ENCODE peak calls at places on chromosomes 7 and 10, in four cellular contexts. One of them, this sample, is unnamed.

GRCh38 chr7:40199076-40199802 is 64.4 kb downstream of the SUGCT start:
- DNase-seq in GM12878: no peak
- DNase-seq in HepG2: no peak
- DNase-seq in K562: no peak
- DNase-seq in this sample: peak; percentile 47

GRCh38 chr7:139271718-139272619 is 40.9 kb downstream of the UBN2 start:
- DNase-seq in GM12878: no peak
- DNase-seq in HepG2: no peak
- DNase-seq in K562: no peak
- DNase-seq in this sample: no peak

GRCh38 chr7:66883716-66884115 is 37.3 kb upstream of the TMEM248 start:
- DNase-seq in GM12878: no peak
- DNase-seq in HepG2: no peak
- DNase-seq in K562: no peak
- DNase-seq in this sample: no peak

GRCh38 chr7:54426406-54426805 is 115.8 kb upstream of the VSTM2A start:
- DNase-seq in GM12878: no peak
- DNase-seq in HepG2: no peak
- DNase-seq in K562: no peak
- DNase-seq in this sample: no peak

GRCh38 chr7:152462995-152463713 is 27.4 kb upstream of the KMT2C start:
- DNase-seq in GM12878: no peak
- DNase-seq in HepG2: no peak
- DNase-seq in K562: peak; percentile 58
- DNase-seq in this sample: no peak

GRCh38 chr7:57370066-57370738 is 79.8 kb upstream of the ZNF716 start:
- DNase-seq in GM12878: no peak
- DNase-seq in HepG2: no peak
- DNase-seq in K562: no peak
- DNase-seq in this sample: no peak

GRCh38 chr7:7922684-7923385 is 45.8 kb upstream of the GLCCI1 start:
- DNase-seq in GM12878: no peak
- DNase-seq in HepG2: peak; percentile 41
- DNase-seq in K562: no peak
- DNase-seq in this sample: no peak

GRCh38 chr7:100465299-100465698 is 1.2 kb upstream of the SPACDR start:
- DNase-seq in GM12878: no peak
- DNase-seq in HepG2: no peak
- DNase-seq in K562: no peak
- DNase-seq in this sample: no peak

GRCh38 chr7:84394219-84394618 is 199.6 kb upstream of the SEMA3A start:
- DNase-seq in GM12878: no peak
- DNase-seq in HepG2: no peak
- DNase-seq in K562: no peak
- DNase-seq in this sample: no peak

GRCh38 chr7:69336976-69337375 is 261.3 kb upstream of the AUTS2 start:
- DNase-seq in GM12878: no peak
- DNase-seq in HepG2: no peak
- DNase-seq in K562: no peak
- DNase-seq in this sample: peak; percentile 70

GRCh38 chr10:4771554-4772201 is 54.3 kb upstream of the AKR1E2 start:
- DNase-seq in GM12878: no peak
- DNase-seq in HepG2: peak; percentile 13
- DNase-seq in K562: no peak
- DNase-seq in this sample: no peak

GRCh38 chr10:101130984-101131961 is at the start of gene TLX1:
- DNase-seq in GM12878: no peak
- DNase-seq in HepG2: no peak
- DNase-seq in K562: peak; percentile 44
- DNase-seq in this sample: peak; percentile 80

GRCh38 chr7:148332191-148332590 is 258.4 kb upstream of the C7orf33 start:
- DNase-seq in GM12878: no peak
- DNase-seq in HepG2: no peak
- DNase-seq in K562: no peak
- DNase-seq in this sample: no peak

GRCh38 chr7:74365320-74366022 is 76.3 kb downstream of the CLIP2 start:
- DNase-seq in GM12878: no peak
- DNase-seq in HepG2: peak; percentile 90
- DNase-seq in K562: peak; percentile 100
- DNase-seq in this sample: peak; percentile 100

GRCh38 chr10:47253030-47253637 is 46.9 kb upstream of the GDF10 start:
- DNase-seq in GM12878: no peak
- DNase-seq in HepG2: no peak
- DNase-seq in K562: no peak
- DNase-seq in this sample: no peak

GRCh38 chr7:2072042-2072441 is 160.7 kb downstream of the MAD1L1 start:
- DNase-seq in GM12878: peak; percentile 31
- DNase-seq in HepG2: no peak
- DNase-seq in K562: no peak
- DNase-seq in this sample: no peak

GRCh38 chr7:78020131-78020873 is 221.7 kb downstream of the PHTF2 start:
- DNase-seq in GM12878: peak; percentile 17
- DNase-seq in HepG2: peak; percentile 51
- DNase-seq in K562: peak; percentile 77
- DNase-seq in this sample: peak; percentile 83

GRCh38 chr10:88108115-88108610 is 244.7 kb downstream of the PTEN start:
- DNase-seq in GM12878: peak; percentile 94
- DNase-seq in HepG2: no peak
- DNase-seq in K562: no peak
- DNase-seq in this sample: no peak

GRCh38 chr7:36526720-36527548 is 137.3 kb downstream of the ANLN start:
- DNase-seq in GM12878: peak; percentile 11
- DNase-seq in HepG2: no peak
- DNase-seq in K562: peak; percentile 18
- DNase-seq in this sample: no peak

GRCh38 chr10:78286186-78286585 is 252.5 kb downstream of the RPS24 start:
- DNase-seq in GM12878: no peak
- DNase-seq in HepG2: no peak
- DNase-seq in K562: peak; percentile 35
- DNase-seq in this sample: peak; percentile 48
- TF ChIP-seq SMC3 in GM12878: no peak
- TF ChIP-seq SMC3 in HepG2: no peak
- TF ChIP-seq SMC3 in K562: no peak
- TF ChIP-seq SMC3 in this sample: no peak

GRCh38 chr7:107610353-107610752 is 30.3 kb downstream of the BCAP29 start:
- DNase-seq in GM12878: no peak
- DNase-seq in HepG2: no peak
- DNase-seq in K562: no peak
- DNase-seq in this sample: peak; percentile 45

GRCh38 chr7:107613948-107614347 is 33.9 kb downstream of the BCAP29 start:
- DNase-seq in GM12878: no peak
- DNase-seq in HepG2: no peak
- DNase-seq in K562: no peak
- DNase-seq in this sample: no peak

GRCh38 chr7:107606303-107606702 is 26.3 kb downstream of the BCAP29 start:
- DNase-seq in GM12878: no peak
- DNase-seq in HepG2: no peak
- DNase-seq in K562: no peak
- DNase-seq in this sample: no peak

GRCh38 chr7:107613439-107613838 is 33.4 kb downstream of the BCAP29 start:
- DNase-seq in GM12878: no peak
- DNase-seq in HepG2: no peak
- DNase-seq in K562: no peak
- DNase-seq in this sample: no peak

DNA sequence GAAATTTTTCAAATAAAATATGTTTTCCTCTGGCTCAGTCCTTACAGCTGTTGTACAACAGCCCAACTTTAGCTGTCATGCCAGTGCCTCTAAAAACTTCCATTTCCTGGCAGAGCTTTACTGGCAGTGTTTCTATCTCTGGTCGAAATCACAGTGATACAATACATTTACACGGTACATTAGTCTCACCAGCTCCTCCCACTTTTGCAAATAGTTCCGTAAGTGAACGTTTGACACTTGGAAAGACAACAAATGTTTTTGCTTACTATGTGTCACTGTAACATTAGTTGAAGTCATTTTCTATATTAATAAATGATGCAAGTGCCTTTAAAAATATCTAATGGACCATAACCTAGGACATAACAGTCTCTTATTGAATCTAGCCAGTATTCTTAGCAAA is 29.8 kb downstream of the BCAP29 start:
- DNase-seq in GM12878: no peak
- DNase-seq in HepG2: no peak
- DNase-seq in K562: no peak
- DNase-seq in this sample: peak; percentile 48
- TF ChIP-seq USF2 in GM12878: no peak
- TF ChIP-seq USF2 in HepG2: no peak
- TF ChIP-seq USF2 in K562: no peak
- TF ChIP-seq USF2 in this sample: no peak

GRCh38 chr10:90849956-90850749 is 7.7 kb downstream of the HTR7 start:
- DNase-seq in GM12878: no peak
- DNase-seq in HepG2: no peak
- DNase-seq in K562: no peak
- DNase-seq in this sample: no peak

GRCh38 chr10:90842710-90843109 is 15.1 kb downstream of the HTR7 start:
- DNase-seq in GM12878: no peak
- DNase-seq in HepG2: no peak
- DNase-seq in K562: no peak
- DNase-seq in this sample: no peak

GRCh38 chr10:90845726-90846125 is 12.1 kb downstream of the HTR7 start:
- DNase-seq in GM12878: no peak
- DNase-seq in HepG2: no peak
- DNase-seq in K562: no peak
- DNase-seq in this sample: no peak

GRCh38 chr10:90847436-90847835 is 10.4 kb downstream of the HTR7 start:
- DNase-seq in GM12878: no peak
- DNase-seq in HepG2: no peak
- DNase-seq in K562: no peak
- DNase-seq in this sample: no peak

DNA sequence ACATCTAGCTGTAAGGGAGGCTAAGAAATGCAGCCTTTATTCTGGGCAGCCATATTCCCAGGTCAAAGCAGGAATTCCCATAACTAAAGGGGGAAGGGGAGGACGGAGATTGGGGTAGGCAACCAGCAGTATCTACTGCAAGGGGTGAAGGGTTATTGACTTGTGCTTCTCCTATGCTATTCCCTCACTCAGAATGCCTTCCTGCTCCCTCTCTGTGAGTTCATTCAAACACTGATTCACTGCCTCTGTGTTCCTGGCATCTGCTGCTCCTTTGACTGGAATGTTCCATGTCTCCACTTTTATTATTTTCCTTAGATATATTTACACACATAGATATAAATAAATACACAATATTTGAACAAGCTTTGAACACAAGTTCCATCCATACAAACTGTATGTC is 11.1 kb downstream of the HTR7 start:
- DNase-seq in GM12878: no peak
- DNase-seq in HepG2: no peak
- DNase-seq in K562: no peak
- DNase-seq in this sample: no peak
- TF ChIP-seq GABPA in GM12878: no peak
- TF ChIP-seq GABPA in HepG2: no peak
- TF ChIP-seq GABPA in K562: no peak
- TF ChIP-seq GABPA in this sample: no peak

DNA sequence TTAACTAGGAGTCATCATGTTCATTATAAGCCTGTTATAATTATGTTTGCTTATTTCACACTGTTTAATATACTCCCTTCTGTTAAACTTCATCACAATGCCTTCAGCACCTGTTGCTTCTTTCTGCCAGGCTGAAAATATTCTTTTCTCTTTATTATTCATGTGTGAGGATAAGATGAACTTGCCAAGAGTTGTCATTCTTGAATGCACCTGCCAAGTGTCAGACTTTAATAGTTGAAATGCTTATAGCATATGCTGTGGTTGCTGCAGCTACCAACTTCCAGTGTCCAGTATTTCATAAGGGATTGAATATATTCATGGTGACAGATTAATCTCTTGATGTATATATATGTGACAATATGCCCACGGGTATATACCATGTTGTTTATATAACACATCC is 339.2 kb upstream of the MEOX2 start:
- DNase-seq in GM12878: no peak
- DNase-seq in HepG2: no peak
- DNase-seq in K562: no peak
- DNase-seq in this sample: no peak
- TF ChIP-seq SMC3 in GM12878: no peak
- TF ChIP-seq SMC3 in HepG2: no peak
- TF ChIP-seq SMC3 in K562: no peak
- TF ChIP-seq SMC3 in this sample: no peak

DNA sequence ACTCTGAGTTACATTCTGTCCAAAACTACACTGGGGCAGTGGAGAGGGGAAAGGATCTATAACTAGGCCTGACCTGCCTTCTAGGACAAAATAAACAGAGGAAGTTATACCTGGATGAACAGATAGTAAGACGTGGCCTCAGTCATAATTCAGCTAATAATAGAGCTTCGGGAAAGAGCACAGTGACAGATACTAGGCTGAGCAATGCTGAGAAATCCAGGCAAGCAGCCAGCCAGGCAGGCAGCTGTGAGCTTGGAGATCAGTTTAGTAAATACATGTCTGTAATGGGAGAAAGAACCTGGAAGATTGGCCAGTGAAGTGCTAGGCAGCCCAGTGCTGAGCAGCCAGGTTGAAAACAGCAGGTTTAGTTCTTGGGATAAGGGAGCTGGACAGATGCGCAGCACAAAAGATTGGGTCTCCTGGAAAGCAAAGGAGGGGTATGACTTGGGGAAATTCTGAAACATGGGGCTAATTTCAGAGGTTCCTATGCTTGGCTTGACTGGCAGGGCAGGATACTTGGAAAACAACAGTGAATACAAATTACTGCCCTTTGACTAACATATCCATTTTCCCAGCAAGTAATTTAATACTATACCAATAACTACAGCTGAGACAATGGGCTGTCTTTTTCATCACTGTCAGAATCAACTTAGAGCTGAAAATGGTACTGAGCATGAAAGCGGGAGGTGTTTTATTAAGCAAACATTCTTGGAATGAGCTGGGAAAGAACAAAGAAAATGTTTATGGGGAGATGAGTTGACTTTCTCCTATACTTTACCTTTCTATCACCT is 140.8 kb downstream of the DGKB start:
- DNase-seq in GM12878: no peak
- DNase-seq in HepG2: no peak
- DNase-seq in K562: no peak
- DNase-seq in this sample: no peak
- TF ChIP-seq USF2 in GM12878: no peak
- TF ChIP-seq USF2 in HepG2: no peak
- TF ChIP-seq USF2 in K562: no peak
- TF ChIP-seq USF2 in this sample: no peak

GRCh38 chr7:34939175-34939574 is 98.1 kb downstream of the DPY19L1 start:
- DNase-seq in GM12878: no peak
- DNase-seq in HepG2: peak; percentile 78
- DNase-seq in K562: no peak
- DNase-seq in this sample: no peak
- TF ChIP-seq GABPA in GM12878: no peak
- TF ChIP-seq GABPA in HepG2: no peak
- TF ChIP-seq GABPA in K562: no peak
- TF ChIP-seq GABPA in this sample: no peak

DNA sequence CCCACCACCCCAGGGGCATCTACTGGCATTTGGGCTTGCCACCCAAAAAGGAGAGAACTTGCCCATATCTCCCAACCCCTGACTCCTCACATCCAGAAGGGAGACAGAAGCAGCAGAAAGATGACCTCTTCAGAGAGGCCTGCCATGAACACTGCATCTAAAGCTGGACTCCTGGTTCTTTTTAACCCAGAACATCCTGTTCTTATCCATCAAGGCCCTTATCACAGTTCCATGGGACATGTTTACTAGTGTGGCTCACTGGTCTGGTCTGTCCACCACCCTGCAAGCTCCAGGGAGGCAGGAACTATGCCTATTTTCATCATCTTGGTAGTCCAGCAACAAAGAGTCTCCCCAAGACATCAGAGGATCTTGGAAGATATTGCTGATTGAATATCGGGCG is 114.9 kb upstream of the PDLIM1 start:
- DNase-seq in GM12878: no peak
- DNase-seq in HepG2: no peak
- DNase-seq in K562: no peak
- DNase-seq in this sample: no peak
- TF ChIP-seq SMC3 in GM12878: no peak
- TF ChIP-seq SMC3 in HepG2: no peak
- TF ChIP-seq SMC3 in K562: no peak
- TF ChIP-seq SMC3 in this sample: no peak

This sample was measured in SK-N-SH.